ENCODE peak calls at places on chromosomes 3 and 15, in seven cellular contexts. E is NCI-H1105; C is activated CD8-positive, alpha-beta memory T cell treated with anti-CD3 and anti-CD28 coated beads for 48 hours; K is GM04503; S is pulmonary artery endothelial cell; Q is COLO829; F is activated CD4-positive, alpha-beta T cell treated with anti-CD3 and anti-CD28 coated beads, Interleukin-2, amount 10 ng/mL, durations not matched to agents 24 days and 14 days. Y is an unnamed sample.
A peak's percentile ranks its signal among the peaks of the same experiment; 100 is the strongest.

GRCh38 chr3:134373942-134374790 is at the start of gene AMOTL2:
- DNase-seq in E (peak; percentile 92), C (no peak), K (peak; percentile 86), S (peak; percentile 91), Q (peak; percentile 95), F (peak; percentile 64), Y (peak; percentile 42)

GRCh38 chr3:196055683-196056270 is 26.1 kb downstream of the TFRC start:
- DNase-seq in E (no peak), C (no peak), K (no peak), S (no peak), Q (no peak), F (no peak), Y (no peak)

GRCh38 chr15:70752142-70752754 is 11.1 kb downstream of the UACA start:
- DNase-seq in E (no peak), C (no peak), K (no peak), S (no peak), Q (no peak), F (no peak), Y (no peak)

GRCh38 chr15:64161688-64162477 is 939 bp downstream of the PPIB start:
- DNase-seq in E (no peak), C (no peak), K (no peak), S (no peak), Q (no peak), F (no peak), Y (no peak)

GRCh38 chr3:3800685-3801509 is 1.7 kb downstream of the LRRN1 start:
- DNase-seq in E (no peak), C (no peak), K (no peak), S (no peak), Q (no peak), F (no peak), Y (no peak)

GRCh38 chr3:45952456-45952855 is 9.2 kb downstream of the CXCR6 start:
- DNase-seq in E (no peak), C (no peak), K (no peak), S (no peak), Q (no peak), F (no peak), Y (no peak)

GRCh38 chr3:183586477-183586876 is 31.0 kb upstream of the KLHL6 start:
- DNase-seq in E (no peak), C (no peak), K (no peak), S (no peak), Q (no peak), F (peak; percentile 76), Y (no peak)

GRCh38 chr3:71350998-71351397 is 232.5 kb downstream of the FOXP1 start:
- DNase-seq in E (no peak), C (no peak), K (no peak), S (no peak), Q (no peak), F (no peak), Y (no peak)

GRCh38 chr3:52061116-52061910 is 4.9 kb upstream of the DUSP7 start:
- DNase-seq in E (no peak), C (no peak), K (no peak), S (no peak), Q (no peak), F (no peak), Y (no peak)

GRCh38 chr15:51756482-51756881 is 5.1 kb downstream of the TMOD2 start:
- DNase-seq in E (no peak), C (no peak), K (no peak), S (no peak), Q (no peak), F (no peak), Y (no peak)

GRCh38 chr15:74841761-74842385 is 1.1 kb downstream of the ULK3 start:
- DNase-seq in E (no peak), C (no peak), K (no peak), S (no peak), Q (no peak), F (peak; percentile 67), Y (no peak)

GRCh38 chr15:33007295-33007855 is 187.1 kb downstream of the FMN1 start:
- DNase-seq in E (no peak), C (no peak), K (peak; percentile 24), S (no peak), Q (no peak), F (no peak), Y (no peak)

GRCh38 chr3:37694236-37694635 is 167.4 kb upstream of the CTDSPL start:
- DNase-seq in E (no peak), C (no peak), K (no peak), S (no peak), Q (peak; percentile 93), F (no peak), Y (no peak)

GRCh38 chr15:81293728-81294500 is 30.0 kb downstream of the STARD5 start:
- DNase-seq in E (no peak), C (peak; percentile 62), K (no peak), S (no peak), Q (no peak), F (peak; percentile 93), Y (no peak)